ENCODE peak calls at places on chromosomes 1 and 21, in seven cellular contexts. H is sigmoid colon; Y is heart left ventricle; L is CD8-positive, alpha-beta T cell; F is right atrium auricular region; K is heart right ventricle; M is OCI-LY7. T is an unnamed sample. For H3K36me3, the result is how much of the 10 kb centered on the place peaks cover.

GRCh38 chr1:26318338-26319064 is 743 bp downstream of the CD52 start:
- DNase-seq in H (peak), Y (peak), L (no peak), F (peak), K (no peak), M (peak), T (no peak)

GRCh38 chr1:8662380-8663072 is 154.9 kb downstream of the RERE start:
- DNase-seq in H (no peak), Y (no peak), L (no peak), F (no peak), K (no peak), M (no peak), T (no peak)

GRCh38 chr1:244435562-244436205 is 16.0 kb downstream of the ADSS2 start:
- DNase-seq in H (no peak), Y (no peak), L (no peak), F (no peak), K (no peak), M (no peak), T (no peak)

GRCh38 chr1:102879439-102879993 is 228.8 kb downstream of the COL11A1 start:
- DNase-seq in H (no peak), Y (no peak), L (no peak), F (no peak), K (no peak), M (no peak), T (no peak)

GRCh38 chr1:232912845-232913580 is 37.4 kb upstream of the NTPCR start:
- DNase-seq in H (no peak), Y (no peak), L (no peak), F (no peak), K (no peak), M (no peak), T (no peak)

GRCh38 chr1:214842856-214843255 is 239.7 kb upstream of the KCNK2 start:
- DNase-seq in H (no peak), Y (no peak), L (no peak), F (no peak), K (no peak), M (no peak), T (no peak)

GRCh38 chr21:17351766-17352165 is 161.1 kb upstream of the CXADR start:
- DNase-seq in H (no peak), Y (no peak), L (no peak), F (no peak), K (no peak), M (no peak), T (no peak)

GRCh38 chr1:9835758-9836631 is 12.2 kb upstream of the CLSTN1 start:
- DNase-seq in H (peak), Y (no peak), L (no peak), F (no peak), K (no peak), M (no peak), T (no peak)

GRCh38 chr1:20847619-20848080 is 60.5 kb upstream of the HP1BP3 start:
- DNase-seq in H (no peak), Y (no peak), L (no peak), F (no peak), K (no peak), M (no peak), T (no peak)

GRCh38 chr1:70146488-70146887 is 58.9 kb downstream of the LRRC40 start:
- DNase-seq in H (no peak), Y (no peak), L (no peak), F (no peak), K (no peak), M (no peak), T (no peak)

GRCh38 chr1:65179148-65179547 is 31.1 kb downstream of the AK4 start:
- DNase-seq in H (no peak), Y (no peak), L (no peak), F (no peak), K (no peak), M (no peak), T (no peak)

GRCh38 chr1:222769181-222769580 is 32.2 kb downstream of the FAM177B start:
- DNase-seq in H (no peak), Y (no peak), L (no peak), F (no peak), K (no peak), M (peak), T (no peak)

GRCh38 chr21:15005391-15005790 is 59.4 kb downstream of the NRIP1 start:
- DNase-seq in H (no peak), Y (peak), L (peak), F (no peak), K (no peak), M (no peak), T (no peak)

GRCh38 chr1:29245876-29246275 is 9.6 kb downstream of the PTPRU start:
- DNase-seq in H (no peak), Y (no peak), L (no peak), F (no peak), K (no peak), M (peak), T (no peak)

GRCh38 chr1:39900662-39901485 is 843 bp downstream of the MYCL start:
- DNase-seq in H (no peak), Y (peak), L (no peak), F (no peak), K (peak), M (no peak), T (no peak)

GRCh38 chr1:90201467-90202358 is 206.8 kb downstream of the ZNF326 start:
- DNase-seq in H (no peak), Y (no peak), L (no peak), F (no peak), K (no peak), M (no peak), T (peak)

GRCh38 chr1:30665216-30665615 is 58.2 kb downstream of the MATN1 start:
- DNase-seq in H (no peak), Y (no peak), L (no peak), F (no peak), K (no peak), M (no peak), T (no peak)

GRCh38 chr1:66253330-66253921 is 280.5 kb upstream of the SGIP1 start:
- DNase-seq in H (no peak), Y (no peak), L (no peak), F (no peak), K (no peak), M (peak), T (no peak)

GRCh38 chr1:9068971-9069323 is 488 bp downstream of the SLC2A5 start:
- DNase-seq in H (no peak), Y (no peak), L (no peak), F (no peak), K (no peak), M (peak), T (no peak)

GRCh38 chr1:3551290-3551678 is 60.0 kb downstream of the MEGF6 start:
- DNase-seq in H (no peak), Y (no peak), L (no peak), F (no peak), K (no peak), M (no peak), T (no peak)

DNA sequence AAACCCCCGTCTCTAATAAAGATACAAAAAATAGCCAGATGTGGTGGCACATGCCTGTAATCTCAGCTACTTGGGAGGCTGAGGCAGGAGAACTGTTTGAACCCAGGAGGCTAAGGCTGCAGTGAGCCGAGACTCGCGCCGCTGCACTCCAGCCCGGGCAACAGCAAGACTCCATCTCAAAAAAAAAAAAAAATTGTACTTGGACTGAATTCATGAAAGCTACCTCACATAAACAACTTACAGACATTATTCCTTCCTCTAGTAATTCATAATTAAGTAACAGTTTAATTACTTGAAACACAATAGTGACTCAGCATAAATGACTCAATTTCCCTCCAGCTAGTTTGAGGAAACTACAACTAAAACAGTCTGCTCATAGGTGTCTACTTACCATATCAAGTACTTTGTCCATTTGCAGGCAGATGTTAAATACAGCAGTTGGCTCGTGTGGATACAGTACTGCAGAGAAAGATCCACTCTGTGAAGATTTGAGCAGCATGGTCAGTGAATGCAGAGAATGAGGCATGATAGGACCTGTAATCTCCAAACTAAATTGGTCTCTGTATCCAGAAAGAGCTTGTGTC is 9.4 kb downstream of the DONSON start:
- DNase-seq in H (no peak), Y (no peak), L (no peak), F (no peak), K (no peak), M (no peak), T (no peak)
- H3K36me3 ChIP-seq in H (under half), Y (half or more), L (under half), F (under half), K (under half), M (half or more), T (under half)

DNA sequence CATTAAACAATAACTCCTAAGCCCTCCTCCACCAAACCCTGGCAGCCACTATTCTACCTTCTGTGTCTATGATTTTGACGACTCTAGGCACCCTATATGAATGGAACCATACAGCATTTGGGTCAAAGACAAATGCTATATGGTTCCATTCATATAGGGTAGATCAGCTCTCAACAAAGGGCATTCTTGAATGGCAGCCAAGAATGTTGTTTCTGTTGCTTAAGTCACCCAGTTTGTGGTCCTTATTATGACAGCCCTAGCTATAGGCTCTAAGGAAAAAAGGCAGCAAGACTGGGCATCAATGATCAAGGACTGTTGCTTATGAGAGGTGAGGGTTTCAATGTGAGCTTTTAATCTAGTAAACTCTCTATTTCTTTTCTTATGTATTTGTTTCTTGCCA is 4.7 kb upstream of the SLC5A9 start:
- DNase-seq in H (no peak), Y (no peak), L (no peak), F (no peak), K (no peak), M (no peak), T (no peak)
- TF ChIP-seq CTCF in H (no peak), Y (no peak), L (no peak), F (no peak), K (no peak), M (no peak), T (no peak)

GRCh38 chr1:156465747-156466365 is 34.7 kb downstream of the MEF2D start:
- DNase-seq in H (no peak), Y (no peak), L (no peak), F (no peak), K (no peak), M (peak), T (no peak)
- H3K36me3 ChIP-seq in H (under half), Y (half or more), L (under half), F (half or more), K (under half), M (half or more), T (under half)

DNA sequence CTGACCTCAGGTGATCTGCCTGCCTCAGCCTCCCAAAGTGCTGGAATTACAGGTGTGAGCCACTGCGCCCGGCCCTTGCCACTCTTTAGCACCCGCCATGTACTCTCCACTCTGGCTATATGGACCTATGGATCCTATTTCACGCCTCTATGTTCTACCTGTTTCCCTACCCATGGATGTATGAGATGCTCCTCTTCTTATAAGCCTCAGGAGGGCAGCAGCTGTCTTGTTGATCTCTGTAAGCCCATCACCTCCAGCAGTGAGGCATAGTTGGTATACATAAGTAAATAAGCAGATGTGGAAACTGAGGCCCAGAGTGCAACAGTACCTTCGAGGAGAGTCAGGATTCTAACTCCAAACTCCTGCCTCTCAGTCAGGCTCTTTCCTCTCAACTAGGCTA is 24.7 kb upstream of the ARTN start:
- DNase-seq in H (peak), Y (no peak), L (no peak), F (no peak), K (no peak), M (no peak), T (no peak)
- TF ChIP-seq CTCF in H (no peak), Y (no peak), L (no peak), F (no peak), K (no peak), M (peak), T (no peak)

T was measured in lung.